ENCODE peak calls at places on chromosomes 1 and 21, in nine cellular contexts. G is progenitor cell of endocrine pancreas, J is stomach, A is ascending aorta, N is A549, Y is AG09309, S is left ventricle myocardium inferior, D is nephron progenitor cell, Q is lower lobe of right lung. W is an unnamed sample.

GRCh38 chr21:37655601-37656300 is 260.5 kb downstream of the KCNJ6 start:
- DNase-seq in G (no peak), J (no peak), A (no peak), N (no peak), Y (no peak), S (no peak), D (no peak), Q (no peak), W (no peak)

GRCh38 chr1:9281071-9281827 is 11.4 kb upstream of the SPSB1 start:
- DNase-seq in G (no peak), J (no peak), A (no peak), N (no peak), Y (no peak), S (no peak), D (no peak), Q (no peak), W (no peak)

GRCh38 chr1:177645491-177645890 is 324.4 kb downstream of the SEC16B start:
- DNase-seq in G (no peak), J (no peak), A (no peak), N (no peak), Y (no peak), S (no peak), D (peak), Q (no peak), W (no peak)

GRCh38 chr1:5565726-5566125 is 426.5 kb downstream of the NPHP4 start:
- DNase-seq in G (no peak), J (no peak), A (no peak), N (no peak), Y (no peak), S (no peak), D (no peak), Q (no peak), W (no peak)

GRCh38 chr1:237152506-237153335 is 110.7 kb downstream of the RYR2 start:
- DNase-seq in G (no peak), J (no peak), A (no peak), N (no peak), Y (no peak), S (no peak), D (no peak), Q (no peak), W (no peak)

GRCh38 chr1:236608930-236609726 is 4.8 kb upstream of the HEATR1 start:
- DNase-seq in G (peak), J (peak), A (no peak), N (peak), Y (peak), S (peak), D (peak), Q (no peak), W (no peak)

GRCh38 chr1:226626577-226626956 is 78.0 kb downstream of the STUM start:
- DNase-seq in G (peak), J (peak), A (peak), N (peak), Y (no peak), S (peak), D (peak), Q (peak), W (peak)

GRCh38 chr1:236975461-236975860 is 28.8 kb downstream of the MT1HL1 start:
- DNase-seq in G (no peak), J (no peak), A (no peak), N (no peak), Y (no peak), S (no peak), D (no peak), Q (no peak), W (no peak)

GRCh38 chr1:186617860-186618780 is 62.1 kb downstream of the PTGS2 start:
- DNase-seq in G (no peak), J (peak), A (peak), N (peak), Y (peak), S (peak), D (no peak), Q (peak), W (no peak)

GRCh38 chr21:41121785-41122415 is 46.1 kb upstream of the BACE2 start:
- DNase-seq in G (peak), J (peak), A (peak), N (peak), Y (peak), S (peak), D (peak), Q (peak), W (no peak)

GRCh38 chr1:90713741-90714509 is 3.2 kb downstream of the BARHL2 start:
- DNase-seq in G (no peak), J (no peak), A (no peak), N (no peak), Y (no peak), S (no peak), D (no peak), Q (no peak), W (no peak)

GRCh38 chr1:10696977-10697376 is 99.5 kb downstream of the CASZ1 start:
- DNase-seq in G (no peak), J (no peak), A (no peak), N (no peak), Y (no peak), S (no peak), D (no peak), Q (no peak), W (no peak)

GRCh38 chr1:147700042-147700711 is 29.9 kb upstream of the ACP6 start:
- DNase-seq in G (peak), J (peak), A (no peak), N (peak), Y (peak), S (peak), D (peak), Q (peak), W (peak)

GRCh38 chr1:31577515-31578191 is 1.3 kb downstream of the TINAGL1 start:
- DNase-seq in G (no peak), J (no peak), A (no peak), N (peak), Y (no peak), S (no peak), D (no peak), Q (no peak), W (no peak)

GRCh38 chr1:39625009-39625408 is 14.4 kb downstream of the HEYL start:
- DNase-seq in G (no peak), J (no peak), A (no peak), N (no peak), Y (no peak), S (no peak), D (no peak), Q (no peak), W (no peak)

GRCh38 chr1:245800901-245801605 is 646.3 kb downstream of the KIF26B start:
- DNase-seq in G (no peak), J (no peak), A (no peak), N (no peak), Y (peak), S (no peak), D (no peak), Q (no peak), W (no peak)

GRCh38 chr1:86773331-86774288 is 69.2 kb downstream of the SH3GLB1 start:
- DNase-seq in G (no peak), J (no peak), A (no peak), N (no peak), Y (no peak), S (no peak), D (no peak), Q (no peak), W (no peak)

GRCh38 chr21:45404726-45405270 is at the start of gene COL18A1:
- DNase-seq in G (no peak), J (peak), A (no peak), N (peak), Y (no peak), S (peak), D (peak), Q (peak), W (no peak)

GRCh38 chr1:47437518-47438320 is at the start of gene FOXD2:
- DNase-seq in G (peak), J (peak), A (peak), N (peak), Y (peak), S (peak), D (peak), Q (peak), W (peak)

GRCh38 chr1:41383094-41383852 is 22.0 kb downstream of the FOXO6 start:
- DNase-seq in G (no peak), J (no peak), A (no peak), N (no peak), Y (peak), S (no peak), D (peak), Q (no peak), W (no peak)

GRCh38 chr1:90704817-90705216 is 12.3 kb downstream of the BARHL2 start:
- DNase-seq in G (no peak), J (no peak), A (no peak), N (no peak), Y (no peak), S (no peak), D (no peak), Q (no peak), W (no peak)

GRCh38 chr1:93506140-93506539 is 58.2 kb downstream of the FNBP1L start:
- DNase-seq in G (no peak), J (no peak), A (no peak), N (no peak), Y (no peak), S (no peak), D (no peak), Q (no peak), W (no peak)

GRCh38 chr1:204453141-204453772 is 41.3 kb downstream of the PIK3C2B start:
- DNase-seq in G (no peak), J (peak), A (no peak), N (no peak), Y (no peak), S (no peak), D (no peak), Q (no peak), W (peak)

GRCh38 chr1:147252540-147252939 is 10.1 kb downstream of the CHD1L start:
- DNase-seq in G (no peak), J (no peak), A (no peak), N (no peak), Y (no peak), S (no peak), D (no peak), Q (no peak), W (no peak)

GRCh38 chr1:227785094-227785811 is 30.2 kb upstream of the PRSS38 start:
- DNase-seq in G (no peak), J (peak), A (no peak), N (no peak), Y (no peak), S (no peak), D (no peak), Q (no peak), W (no peak)

GRCh38 chr1:203153989-203154821 is 21.4 kb downstream of the MYBPH start:
- DNase-seq in G (no peak), J (no peak), A (no peak), N (no peak), Y (no peak), S (no peak), D (no peak), Q (no peak), W (no peak)

GRCh38 chr1:180311011-180311730 is 81.1 kb downstream of the LHX4 start:
- DNase-seq in G (no peak), J (no peak), A (no peak), N (peak), Y (no peak), S (no peak), D (no peak), Q (no peak), W (no peak)

GRCh38 chr1:41568204-41568603 is 83.7 kb upstream of the EDN2 start:
- DNase-seq in G (no peak), J (no peak), A (no peak), N (no peak), Y (no peak), S (no peak), D (no peak), Q (no peak), W (no peak)

GRCh38 chr1:44810101-44810761 is 1.9 kb downstream of the BTBD19 start:
- DNase-seq in G (no peak), J (peak), A (peak), N (peak), Y (no peak), S (peak), D (no peak), Q (peak), W (no peak)

GRCh38 chr1:24222008-24222407 is 34.9 kb upstream of the IFNLR1 start:
- DNase-seq in G (no peak), J (no peak), A (no peak), N (no peak), Y (no peak), S (no peak), D (no peak), Q (no peak), W (no peak)

GRCh38 chr1:84708031-84708430 is 17.8 kb upstream of the SSX2IP start:
- DNase-seq in G (no peak), J (no peak), A (no peak), N (no peak), Y (no peak), S (no peak), D (no peak), Q (no peak), W (no peak)

GRCh38 chr21:34345091-34345871 is 18.5 kb upstream of the KCNE2 start:
- DNase-seq in G (no peak), J (no peak), A (no peak), N (no peak), Y (no peak), S (peak), D (no peak), Q (no peak), W (no peak)

GRCh38 chr1:67647036-67647798 is 37.8 kb upstream of the GADD45A start:
- DNase-seq in G (no peak), J (no peak), A (no peak), N (no peak), Y (no peak), S (no peak), D (no peak), Q (no peak), W (no peak)

GRCh38 chr1:22120469-22120790 is 22.5 kb downstream of the WNT4 start:
- DNase-seq in G (no peak), J (no peak), A (no peak), N (no peak), Y (no peak), S (no peak), D (no peak), Q (no peak), W (no peak)

GRCh38 chr1:34762474-34763141 is 3.1 kb downstream of the GJB4 start:
- DNase-seq in G (no peak), J (no peak), A (no peak), N (peak), Y (no peak), S (no peak), D (no peak), Q (no peak), W (no peak)

GRCh38 chr1:213060836-213061235 is 9.8 kb downstream of the RPS6KC1 start:
- DNase-seq in G (no peak), J (no peak), A (no peak), N (no peak), Y (no peak), S (no peak), D (no peak), Q (no peak), W (no peak)
- TF ChIP-seq CTCF in G (no peak), J (no peak), A (no peak), N (no peak), Y (no peak), S (no peak), D (no peak), Q (no peak), W (no peak)

GRCh38 chr1:27785763-27786162 is 12.7 kb downstream of the STX12 start:
- DNase-seq in G (no peak), J (peak), A (no peak), N (no peak), Y (no peak), S (no peak), D (no peak), Q (no peak), W (no peak)
- TF ChIP-seq CTCF in G (no peak), J (no peak), A (no peak), N (no peak), Y (no peak), S (no peak), D (no peak), Q (no peak), W (no peak)

DNA sequence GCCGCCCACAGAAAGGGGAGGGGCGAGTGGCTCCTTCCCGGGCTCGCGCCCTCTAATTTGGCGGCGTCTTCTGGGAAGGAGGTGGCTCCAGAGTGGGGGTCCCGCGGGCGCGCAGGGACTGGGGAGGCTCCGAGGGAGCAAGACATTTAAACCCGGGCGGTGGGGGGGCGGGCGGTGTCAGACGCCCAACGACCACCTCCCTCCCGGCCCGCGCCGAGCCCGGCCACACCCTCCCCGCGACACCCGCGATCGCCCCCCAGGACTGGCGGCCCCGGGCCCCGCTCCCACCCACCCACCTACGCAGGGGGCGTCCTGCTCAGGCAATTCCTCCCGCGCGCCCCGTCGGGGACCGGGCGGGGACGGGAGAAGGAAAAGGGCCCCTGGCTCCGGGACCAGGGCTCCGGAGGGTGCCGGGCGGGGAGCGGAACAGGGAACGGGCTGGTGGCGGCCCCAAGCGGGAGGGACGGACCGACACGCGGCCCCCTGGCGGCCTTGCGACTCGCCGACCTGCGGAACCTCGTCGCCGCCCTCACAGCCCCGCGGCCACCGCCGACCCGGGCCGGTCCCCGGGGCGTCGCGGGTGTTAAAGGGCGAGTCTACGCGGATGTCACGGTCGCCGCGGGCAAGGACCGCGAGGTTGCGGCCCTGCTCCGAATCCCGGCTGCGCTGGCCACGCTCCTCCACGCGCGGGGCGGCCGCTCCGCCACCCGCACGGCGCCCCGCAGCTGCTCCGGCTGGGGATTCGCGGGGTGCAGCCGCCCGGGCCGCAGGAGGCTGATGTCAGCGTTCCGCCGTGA is 94.0 kb upstream of the FMN2 start:
- DNase-seq in G (peak), J (no peak), A (no peak), N (peak), Y (no peak), S (no peak), D (peak), Q (no peak), W (no peak)
- TF ChIP-seq CTCF in G (peak), J (no peak), A (no peak), N (peak), Y (no peak), S (no peak), D (peak), Q (no peak), W (no peak)

DNA sequence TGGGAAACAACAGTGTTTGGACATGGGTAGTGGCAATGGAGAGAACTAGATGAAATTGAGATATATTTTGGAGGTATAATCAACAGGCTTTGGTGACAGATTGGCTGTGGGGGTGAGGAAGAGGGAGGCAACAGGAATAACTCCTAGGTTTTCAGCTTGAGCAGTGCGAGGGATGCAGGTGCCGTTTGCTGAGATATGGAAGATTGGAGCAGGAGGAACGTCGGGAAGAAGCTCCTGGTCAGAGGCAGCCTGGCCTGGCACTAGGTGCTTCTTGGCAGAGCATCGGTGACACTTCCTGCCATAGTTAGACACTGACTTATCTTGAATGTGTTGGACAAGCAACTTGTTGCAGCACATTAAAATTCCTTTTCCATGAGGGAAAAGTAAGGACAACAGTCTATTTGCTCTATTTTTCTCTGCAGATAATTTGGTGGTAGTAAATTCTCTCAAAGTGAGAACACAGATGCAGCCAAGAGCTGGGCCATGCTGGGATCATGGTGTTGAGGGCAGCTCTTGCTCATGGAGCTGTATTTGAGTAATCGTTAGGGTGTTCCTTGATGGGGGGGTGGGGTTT is 21.5 kb upstream of the MYSM1 start:
- DNase-seq in G (no peak), J (no peak), A (no peak), N (no peak), Y (no peak), S (no peak), D (no peak), Q (no peak), W (no peak)
- TF ChIP-seq CTCF in G (no peak), J (no peak), A (no peak), N (no peak), Y (no peak), S (no peak), D (no peak), Q (no peak), W (no peak)

GRCh38 chr1:112955678-112956502 is at the start of gene SLC16A1:
- DNase-seq in G (peak), J (peak), A (peak), N (peak), Y (peak), S (peak), D (peak), Q (peak), W (peak)
- TF ChIP-seq CTCF in G (no peak), J (peak), A (peak), N (peak), Y (peak), S (peak), D (no peak), Q (no peak), W (no peak)

GRCh38 chr1:199591468-199591867 is 436.0 kb upstream of the NR5A2 start:
- DNase-seq in G (no peak), J (no peak), A (no peak), N (no peak), Y (no peak), S (no peak), D (no peak), Q (no peak), W (no peak)
- TF ChIP-seq CTCF in G (no peak), J (no peak), A (no peak), N (no peak), Y (no peak), S (no peak), D (no peak), Q (no peak), W (no peak)

GRCh38 chr21:42411197-42411869 is 7.6 kb downstream of the UBASH3A start:
- DNase-seq in G (no peak), J (no peak), A (no peak), N (peak), Y (no peak), S (no peak), D (no peak), Q (no peak), W (no peak)
- TF ChIP-seq CTCF in G (peak), J (no peak), A (no peak), N (peak), Y (no peak), S (no peak), D (no peak), Q (no peak), W (no peak)